ENCODE peak calls at places on chromosomes 5 and 9, in five cellular contexts. X is K562, Z is HCT116, G is H1, A is HepG2. T is an unnamed sample.

GRCh38 chr9:71663931-71664459 is 104.3 kb downstream of the CEMIP2 start:
- DNase-seq in X (no peak), Z (no peak), G (no peak), A (peak), T (no peak)

GRCh38 chr5:17400724-17401508 is 97.1 kb upstream of the TAF11L2 start:
- DNase-seq in X (no peak), Z (no peak), G (no peak), A (no peak), T (no peak)

GRCh38 chr5:88144219-88145040 is 124.2 kb downstream of the TMEM161B start:
- DNase-seq in X (no peak), Z (no peak), G (no peak), A (no peak), T (no peak)

GRCh38 chr9:109974143-109974917 is 194.3 kb downstream of the PALM2AKAP2 start:
- DNase-seq in X (no peak), Z (no peak), G (no peak), A (no peak), T (no peak)

GRCh38 chr9:124191691-124192208 is 66.0 kb upstream of the NEK6 start:
- DNase-seq in X (no peak), Z (no peak), G (no peak), A (no peak), T (no peak)

GRCh38 chr9:1429328-1429727 is 379.2 kb downstream of the DMRT2 start:
- DNase-seq in X (no peak), Z (no peak), G (no peak), A (peak), T (peak)

GRCh38 chr9:134375011-134375390 is 48.7 kb downstream of the RXRA start:
- DNase-seq in X (no peak), Z (no peak), G (no peak), A (no peak), T (no peak)

GRCh38 chr9:136494531-136495215 is 11.8 kb upstream of the SEC16A start:
- DNase-seq in X (no peak), Z (no peak), G (no peak), A (no peak), T (no peak)

GRCh38 chr5:150419630-150420270 is 7.0 kb upstream of the CD74 start:
- DNase-seq in X (no peak), Z (no peak), G (no peak), A (no peak), T (no peak)

GRCh38 chr9:92607088-92607487 is 62.8 kb downstream of the IPPK start:
- DNase-seq in X (no peak), Z (no peak), G (no peak), A (no peak), T (no peak)

GRCh38 chr9:91519520-91520270 is 96.1 kb upstream of the NFIL3 start:
- DNase-seq in X (no peak), Z (no peak), G (no peak), A (no peak), T (no peak)

GRCh38 chr5:82862247-82862646 is 214.9 kb downstream of the TMEM167A start:
- DNase-seq in X (no peak), Z (no peak), G (no peak), A (no peak), T (no peak)

GRCh38 chr5:10914741-10915480 is 153.9 kb upstream of the DAP start:
- DNase-seq in X (no peak), Z (no peak), G (no peak), A (no peak), T (no peak)

GRCh38 chr5:172903790-172904189 is 55.4 kb upstream of the RPL26L1 start:
- DNase-seq in X (no peak), Z (peak), G (no peak), A (no peak), T (no peak)

GRCh38 chr5:82593481-82593880 is 315.3 kb upstream of the RPS23 start:
- DNase-seq in X (no peak), Z (no peak), G (no peak), A (no peak), T (no peak)

GRCh38 chr5:160269017-160269416 is 39.7 kb downstream of the FABP6 start:
- DNase-seq in X (no peak), Z (no peak), G (no peak), A (no peak), T (no peak)

GRCh38 chr5:122741681-122742080 is 33.2 kb upstream of the SNX2 start:
- DNase-seq in X (no peak), Z (no peak), G (no peak), A (no peak), T (no peak)

GRCh38 chr9:119370816-119371215 is 1.6 kb upstream of the BRINP1 start:
- DNase-seq in X (peak), Z (no peak), G (no peak), A (peak), T (peak)

GRCh38 chr9:33135086-33135958 is 31.8 kb downstream of the B4GALT1 start:
- DNase-seq in X (no peak), Z (no peak), G (no peak), A (no peak), T (no peak)

GRCh38 chr5:139297439-139298133 is 4.0 kb downstream of the MATR3 start:
- DNase-seq in X (no peak), Z (no peak), G (no peak), A (no peak), T (no peak)

GRCh38 chr9:36970007-36970888 is 63.8 kb downstream of the PAX5 start:
- DNase-seq in X (no peak), Z (no peak), G (no peak), A (no peak), T (no peak)

GRCh38 chr5:173268750-173269580 is 34.0 kb upstream of the NKX2-5 start:
- DNase-seq in X (no peak), Z (no peak), G (no peak), A (no peak), T (no peak)

GRCh38 chr5:150637245-150638052 is 3.0 kb upstream of the SYNPO start:
- DNase-seq in X (no peak), Z (no peak), G (no peak), A (peak), T (peak)

GRCh38 chr5:175579742-175580432 is 78.0 kb upstream of the HRH2 start:
- DNase-seq in X (no peak), Z (no peak), G (no peak), A (no peak), T (no peak)

GRCh38 chr9:534886-535285 is 306.6 kb upstream of the DMRT1 start:
- DNase-seq in X (no peak), Z (no peak), G (no peak), A (no peak), T (no peak)

GRCh38 chr9:109382585-109382984 is 61.7 kb upstream of the EPB41L4B start:
- DNase-seq in X (no peak), Z (no peak), G (no peak), A (no peak), T (no peak)

GRCh38 chr5:115686692-115687054 is 60.8 kb upstream of the TMED7 start:
- DNase-seq in X (no peak), Z (no peak), G (no peak), A (no peak), T (no peak)

GRCh38 chr9:35813434-35814105 is 1.3 kb downstream of the HINT2 start:
- DNase-seq in X (peak), Z (peak), G (no peak), A (peak), T (no peak)

GRCh38 chr9:117783828-117784227 is 79.6 kb downstream of the TLR4 start:
- DNase-seq in X (no peak), Z (no peak), G (no peak), A (no peak), T (no peak)

GRCh38 chr5:39501403-39501802 is 76.6 kb upstream of the DAB2 start:
- DNase-seq in X (no peak), Z (no peak), G (no peak), A (no peak), T (no peak)

GRCh38 chr5:39503148-39503547 is 78.4 kb upstream of the DAB2 start:
- DNase-seq in X (no peak), Z (no peak), G (no peak), A (no peak), T (no peak)

GRCh38 chr5:39498247-39498952 is 73.6 kb upstream of the DAB2 start:
- DNase-seq in X (no peak), Z (no peak), G (no peak), A (no peak), T (no peak)

GRCh38 chr5:39502704-39503103 is 77.9 kb upstream of the DAB2 start:
- DNase-seq in X (no peak), Z (no peak), G (no peak), A (no peak), T (no peak)

DNA sequence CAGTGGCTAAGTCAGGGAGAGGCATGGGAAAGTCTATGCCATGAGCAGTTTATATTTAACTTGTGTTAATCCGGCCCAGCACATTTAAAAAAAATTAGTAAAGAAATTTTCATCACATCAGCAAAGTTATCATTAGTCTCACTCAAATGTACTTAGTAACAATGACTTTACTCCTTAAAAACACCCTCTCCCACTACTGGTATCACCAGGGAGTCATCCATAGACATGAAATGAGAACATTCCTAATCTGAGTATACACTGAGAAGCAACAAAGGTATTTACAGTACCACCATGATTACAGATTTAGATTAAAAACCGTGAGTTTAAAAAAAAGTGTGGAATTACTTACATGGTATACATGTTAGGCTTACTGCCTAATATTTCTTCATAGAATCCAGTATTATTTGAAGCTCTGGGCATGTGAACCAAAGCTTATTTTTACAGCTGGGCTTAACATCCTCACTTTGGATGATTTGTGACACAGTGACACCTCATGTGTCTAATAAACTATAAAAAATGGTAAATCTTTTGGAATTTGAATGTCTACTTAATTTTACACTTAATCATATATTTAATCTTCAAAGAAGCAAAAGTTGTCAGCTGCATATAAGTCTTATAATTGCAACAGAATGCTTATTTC is 76.0 kb upstream of the DAB2 start:
- DNase-seq in X (no peak), Z (no peak), G (no peak), A (no peak), T (no peak)
- TF ChIP-seq ZNF274 in X (no peak), Z (no peak), G (no peak), A (no peak), T (no peak)

DNA sequence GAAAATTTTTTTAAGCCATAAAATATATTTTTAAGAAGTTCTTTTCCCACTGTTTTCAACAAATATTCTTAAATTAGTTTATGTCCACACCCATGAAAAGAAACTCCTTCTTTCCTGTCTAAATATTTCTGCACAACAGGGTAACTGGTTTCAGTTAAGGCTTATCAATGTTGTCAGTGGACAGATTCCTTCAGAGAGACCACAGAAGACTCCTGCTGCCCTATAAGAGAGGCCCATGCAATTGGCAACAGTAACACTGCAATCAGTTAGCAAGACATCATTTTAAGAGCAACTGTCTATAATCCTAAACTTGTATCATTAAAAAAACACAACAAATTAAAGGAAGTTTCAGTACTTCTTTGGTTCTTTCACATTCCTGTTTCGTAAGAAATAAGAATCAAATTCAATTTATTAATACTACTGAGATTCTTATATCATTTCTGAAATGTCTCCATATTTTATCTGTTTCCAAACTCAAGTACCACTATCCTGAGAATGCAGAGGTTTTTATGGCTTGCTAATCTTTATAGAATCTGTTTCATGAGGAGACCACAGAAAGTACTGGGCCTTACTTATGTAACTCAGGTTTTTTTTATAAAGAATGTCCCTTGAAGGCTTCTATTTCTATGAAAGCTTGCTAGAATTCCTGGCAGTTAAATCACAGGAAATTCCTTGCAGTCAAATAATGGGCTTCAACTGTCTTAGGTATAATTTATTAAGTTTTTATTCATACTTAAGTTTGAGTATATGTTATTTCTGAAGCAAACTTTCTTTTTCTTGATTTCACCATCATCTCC is 240.2 kb downstream of the RFX3 start:
- DNase-seq in X (no peak), Z (no peak), G (no peak), A (no peak), T (no peak)
- TF ChIP-seq ZNF274 in X (no peak), Z (no peak), G (no peak), A (no peak), T (no peak)

DNA sequence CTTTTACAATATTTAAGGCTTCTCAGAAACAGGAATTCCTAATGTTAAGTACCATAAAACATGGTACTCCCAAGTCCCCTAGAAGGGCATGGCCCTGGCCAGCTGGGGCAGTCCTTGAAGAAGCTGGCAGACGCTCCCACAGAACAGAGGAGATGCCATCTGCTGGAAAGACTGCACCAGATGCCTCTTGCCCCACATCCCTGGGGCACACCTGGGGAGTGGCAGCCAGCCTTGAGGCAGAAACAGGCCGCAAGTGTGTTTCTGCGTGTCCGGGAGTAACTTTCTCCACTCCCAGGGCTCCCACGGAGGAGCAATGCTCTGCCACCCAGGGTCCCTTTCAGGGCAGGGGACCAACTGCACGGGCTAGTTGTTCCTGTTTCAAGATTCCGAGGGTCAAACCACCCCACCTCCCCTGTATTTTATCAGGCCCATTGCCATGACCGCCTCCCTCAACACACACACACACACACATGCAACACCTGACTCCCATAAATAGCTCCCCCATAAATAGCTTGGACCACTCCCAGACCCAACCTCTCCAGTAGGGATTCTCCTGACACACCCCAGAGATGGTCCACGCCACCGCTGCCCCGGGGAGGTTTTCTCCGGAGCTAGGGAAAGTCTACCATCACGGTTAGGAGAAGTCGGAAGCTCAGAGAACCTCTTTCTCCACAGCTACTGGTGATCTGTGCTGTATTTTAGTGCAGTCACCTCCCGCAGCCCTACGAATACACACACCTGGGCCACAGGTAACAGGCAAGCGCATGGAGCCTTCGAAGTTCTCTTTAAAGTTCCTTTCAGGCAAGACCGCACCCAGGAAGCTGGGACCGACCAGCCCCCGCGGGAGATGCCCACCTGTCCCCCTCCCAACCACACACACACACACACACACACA is 1.5 kb downstream of the SPOCK1 start:
- DNase-seq in X (no peak), Z (no peak), G (no peak), A (no peak), T (no peak)
- TF ChIP-seq ZNF274 in X (no peak), Z (no peak), G (no peak), A (no peak), T (no peak)

DNA sequence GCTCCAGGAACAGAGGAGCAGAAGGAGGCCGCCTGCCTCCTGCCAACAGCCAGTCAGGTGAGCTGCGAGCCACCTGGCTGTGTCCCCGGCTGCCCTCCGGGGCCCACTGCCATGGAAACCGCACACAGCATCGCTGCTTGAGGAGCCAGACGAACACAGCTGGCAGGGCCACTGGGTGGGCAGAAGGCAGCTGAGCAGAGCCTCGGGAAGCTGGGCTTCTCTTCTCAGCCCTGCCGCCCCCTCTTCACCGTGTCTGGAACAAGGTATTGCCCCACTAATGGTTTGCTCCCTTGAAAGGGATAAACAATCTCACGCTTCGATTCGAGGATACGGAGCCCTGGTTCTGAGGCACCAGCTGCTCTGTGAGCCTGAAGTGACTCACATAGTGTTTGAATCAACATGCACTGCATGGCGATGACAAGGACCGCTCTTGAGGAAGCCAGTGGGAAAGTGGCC is 63.7 kb upstream of the RUFY1 start:
- DNase-seq in X (no peak), Z (no peak), G (no peak), A (no peak), T (no peak)
- TF ChIP-seq ZNF274 in X (no peak), Z (no peak), G (no peak), A (no peak), T (no peak)

GRCh38 chr5:132364319-132364718 is 5.2 kb upstream of the SLC22A5 start:
- DNase-seq in X (no peak), Z (no peak), G (no peak), A (no peak), T (no peak)
- TF ChIP-seq ZNF274 in X (no peak), Z (no peak), G (no peak), A (no peak), T (no peak)

GRCh38 chr5:84213212-84213611 is 171.5 kb downstream of the EDIL3 start:
- DNase-seq in X (no peak), Z (no peak), G (no peak), A (no peak), T (no peak)
- TF ChIP-seq ZNF274 in X (no peak), Z (no peak), G (no peak), A (no peak), T (no peak)

GRCh38 chr9:105024529-105024928 is 96.6 kb upstream of the ABCA1 start:
- DNase-seq in X (no peak), Z (no peak), G (no peak), A (no peak), T (no peak)
- TF ChIP-seq ZNF274 in X (no peak), Z (no peak), G (no peak), A (no peak), T (no peak)

GRCh38 chr9:115594551-115594950 is 476.6 kb upstream of the TNC start:
- DNase-seq in X (no peak), Z (no peak), G (no peak), A (no peak), T (no peak)

GRCh38 chr9:115590016-115590415 is 472.1 kb upstream of the TNC start:
- DNase-seq in X (no peak), Z (no peak), G (no peak), A (no peak), T (no peak)

GRCh38 chr9:115593587-115594091 is 475.7 kb upstream of the TNC start:
- DNase-seq in X (peak), Z (peak), G (no peak), A (peak), T (peak)

GRCh38 chr9:115587310-115587709 is 469.4 kb upstream of the TNC start:
- DNase-seq in X (no peak), Z (no peak), G (no peak), A (no peak), T (no peak)

GRCh38 chr9:115591584-115591984 is 473.6 kb upstream of the TNC start:
- DNase-seq in X (peak), Z (peak), G (peak), A (peak), T (peak)
- TF ChIP-seq ZNF274 in X (no peak), Z (no peak), G (no peak), A (no peak), T (no peak)

DNA sequence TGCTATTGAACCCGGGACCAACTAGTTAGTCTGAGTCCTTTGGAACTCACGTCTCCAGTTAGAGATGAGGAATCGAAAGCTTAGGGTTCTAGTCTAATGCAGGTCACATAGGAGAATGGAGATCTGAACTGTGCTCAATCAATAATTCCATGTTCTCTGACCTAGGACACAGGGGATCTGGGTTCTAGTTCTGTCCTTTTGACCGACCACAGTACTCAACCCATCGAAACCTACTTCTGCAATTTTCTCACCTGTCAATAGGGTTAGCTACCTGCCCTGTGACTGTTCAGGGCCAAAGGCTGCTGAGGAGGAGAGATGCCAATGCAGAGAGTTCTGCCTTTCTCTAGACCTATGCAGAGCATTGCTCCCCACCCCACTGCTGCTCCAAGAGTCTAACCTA is 187.7 kb downstream of the CDK5RAP2 start:
- DNase-seq in X (no peak), Z (no peak), G (no peak), A (no peak), T (no peak)
- TF ChIP-seq ZNF274 in X (no peak), Z (no peak), G (no peak), A (no peak), T (no peak)